ENCODE peak calls at places on chromosomes 13 and 19, in eight cellular contexts. X, B, D, L, P, S, H and K are unnamed samples.

GRCh38 chr19:15251010-15251748 is 18.9 kb upstream of the EPHX3 start:
- DNase-seq in S (no peak), L (no peak), P (peak; percentile 54), X (peak; percentile 85), D (no peak), H (no peak), B (no peak), K (no peak)

GRCh38 chr13:49400755-49401659 is 42.9 kb downstream of the CAB39L start:
- DNase-seq in B (peak; percentile 22), H (no peak), L (no peak), P (no peak), D (no peak), S (no peak), X (peak; percentile 87), K (peak; percentile 33)

GRCh38 chr13:110965038-110965754 is 50.3 kb upstream of the ANKRD10 start:
- DNase-seq in S (no peak), B (no peak), H (no peak), L (no peak), P (no peak), D (no peak), X (peak; percentile 89), K (no peak)

GRCh38 chr13:45682494-45683008 is 19.6 kb upstream of the CBY2 start:
- DNase-seq in H (no peak), P (no peak), D (no peak), B (no peak), X (no peak), L (no peak), S (no peak), K (no peak)

GRCh38 chr13:112839347-112840105 is 129.5 kb upstream of the MCF2L start:
- DNase-seq in L (no peak), X (peak; percentile 61), D (no peak), S (no peak), H (no peak), B (no peak), P (no peak), K (no peak)

GRCh38 chr19:5823579-5824281 is 15.8 kb downstream of the FUT6 start:
- DNase-seq in D (no peak), P (no peak), X (no peak), H (no peak), B (no peak), S (no peak), L (no peak), K (no peak)

GRCh38 chr13:100983111-100983510 is 308.5 kb upstream of the TMTC4 start:
- DNase-seq in P (no peak), D (no peak), L (no peak), H (no peak), S (no peak), X (no peak), B (no peak), K (no peak)

GRCh38 chr13:28059214-28059613 is 41.2 kb downstream of the FLT3 start:
- DNase-seq in P (no peak), S (no peak), H (peak; percentile 52), B (peak; percentile 62), D (no peak), L (peak; percentile 33), X (peak; percentile 15), K (no peak)

GRCh38 chr19:7515091-7515470 is 822 bp upstream of the ZNF358 start:
- DNase-seq in P (no peak), H (no peak), X (peak; percentile 66), L (no peak), S (no peak), B (no peak), D (no peak), K (no peak)

GRCh38 chr19:28419312-28419711 is 793.6 kb downstream of the UQCRFS1 start:
- DNase-seq in S (no peak), D (no peak), B (no peak), L (no peak), H (no peak), X (no peak), P (no peak), K (no peak)

GRCh38 chr19:8445488-8446001 is 770 bp downstream of the HNRNPM start:
- DNase-seq in X (no peak), H (peak; percentile 43), S (peak; percentile 61), B (peak; percentile 78), D (no peak), L (peak; percentile 76), P (peak; percentile 62), K (peak; percentile 60)

GRCh38 chr19:15875075-15875474 is 22.8 kb downstream of the CYP4F2 start:
- DNase-seq in L (no peak), D (no peak), P (no peak), X (no peak), S (no peak), B (no peak), H (no peak), K (no peak)

GRCh38 chr19:11268783-11269267 is 6.5 kb upstream of the DOCK6 start:
- DNase-seq in D (no peak), H (no peak), L (no peak), S (peak; percentile 81), X (peak; percentile 84), P (peak; percentile 76), B (no peak), K (peak; percentile 60)

GRCh38 chr13:98571955-98572662 is 4.8 kb downstream of the STK24 start:
- DNase-seq in H (peak; percentile 44), X (peak; percentile 47), B (no peak), P (no peak), S (no peak), L (no peak), D (no peak), K (no peak)

GRCh38 chr13:29524176-29524575 is 71.3 kb downstream of the SLC7A1 start:
- DNase-seq in P (peak; percentile 78), S (peak; percentile 79), L (no peak), H (no peak), X (no peak), B (no peak), D (no peak), K (no peak)

GRCh38 chr19:28694812-28695211 is 518.1 kb downstream of the UQCRFS1 start:
- DNase-seq in H (no peak), P (no peak), B (no peak), D (no peak), S (no peak), L (no peak), X (no peak), K (no peak)

GRCh38 chr13:49356224-49356623 is 87.6 kb downstream of the CAB39L start:
- DNase-seq in P (no peak), S (no peak), B (no peak), H (no peak), X (peak; percentile 96), L (no peak), D (no peak), K (no peak)

GRCh38 chr19:49853852-49854849 is 3.2 kb downstream of the PTOV1 start:
- DNase-seq in S (no peak), H (no peak), D (no peak), B (no peak), X (no peak), L (peak; percentile 49), P (no peak), K (no peak)

GRCh38 chr19:6765738-6766356 is 1.4 kb downstream of the SH2D3A start:
- DNase-seq in P (no peak), D (no peak), L (peak; percentile 95), H (peak; percentile 37), B (no peak), S (no peak), X (no peak), K (peak; percentile 92)

GRCh38 chr19:3404324-3405260 is 38.2 kb downstream of the NFIC start:
- DNase-seq in X (peak; percentile 93), D (no peak), B (no peak), S (peak; percentile 89), H (no peak), P (peak; percentile 89), L (peak; percentile 96), K (peak; percentile 86)

GRCh38 chr13:45511310-45512147 is 46.8 kb downstream of the COG3 start:
- DNase-seq in B (peak; percentile 80), S (no peak), X (peak; percentile 83), P (no peak), D (no peak), L (no peak), H (no peak), K (no peak)

GRCh38 chr19:33905473-33905936 is 108.8 kb downstream of the KCTD15 start:
- DNase-seq in L (no peak), P (peak; percentile 35), H (no peak), D (no peak), S (peak; percentile 25), X (no peak), B (peak; percentile 50), K (no peak)

GRCh38 chr19:15198006-15198356 is 2.8 kb downstream of the NOTCH3 start:
- DNase-seq in H (no peak), D (no peak), X (no peak), L (no peak), P (no peak), B (no peak), S (no peak), K (no peak)

GRCh38 chr19:18845961-18846360 is 14.2 kb downstream of the UPF1 start:
- DNase-seq in S (no peak), X (no peak), B (no peak), L (no peak), D (no peak), H (no peak), P (no peak), K (no peak)
- H3K4me1 ChIP-seq in S (peaks cover 96% of the 10 kb centered on the region), X (peaks cover 21% of the 10 kb centered on the region), B (peaks cover under 1% of the 10 kb centered on the region), L (peaks cover 7% of the 10 kb centered on the region), D (peaks cover 50% of the 10 kb centered on the region), H (peaks cover 18% of the 10 kb centered on the region), P (peaks cover 68% of the 10 kb centered on the region), K (peaks cover 24% of the 10 kb centered on the region)

GRCh38 chr19:38213911-38214625 is 10.0 kb downstream of the DPF1 start:
- DNase-seq in D (peak; percentile 39), L (no peak), B (peak; percentile 52), H (no peak), S (no peak), X (peak; percentile 61), P (no peak), K (no peak)

GRCh38 chr19:38218204-38218603 is 5.8 kb downstream of the DPF1 start:
- DNase-seq in L (no peak), P (no peak), H (no peak), D (no peak), B (no peak), X (no peak), S (no peak), K (no peak)

GRCh38 chr19:38219221-38219620 is 4.8 kb downstream of the DPF1 start:
- DNase-seq in B (no peak), H (no peak), D (no peak), L (no peak), P (no peak), S (no peak), X (no peak), K (no peak)

GRCh38 chr19:38213469-38213868 is 10.6 kb downstream of the DPF1 start:
- DNase-seq in X (no peak), S (no peak), L (no peak), H (no peak), D (no peak), B (no peak), P (no peak), K (no peak)

GRCh38 chr19:38216785-38217746 is 7.0 kb downstream of the DPF1 start:
- DNase-seq in H (no peak), P (no peak), D (no peak), L (no peak), B (no peak), S (no peak), X (no peak), K (no peak)
- TF ChIP-seq CTCF in H (no peak), P (no peak), D (no peak), L (no peak), B (no peak), S (no peak), X (no peak), K (no peak)

GRCh38 chr19:18278521-18279265 is 2.7 kb downstream of the JUND start:
- DNase-seq in D (peak; percentile 51), S (no peak), P (no peak), X (no peak), H (peak; percentile 45), L (no peak), B (no peak), K (no peak)
- H3K4me1 ChIP-seq in D (peaks cover 43% of the 10 kb centered on the region), S (peaks cover 80% of the 10 kb centered on the region), P (peaks cover 55% of the 10 kb centered on the region), X (peaks cover 28% of the 10 kb centered on the region), H (peaks cover 30% of the 10 kb centered on the region), L (peaks cover 13% of the 10 kb centered on the region), B (no peaks in the 10 kb centered on the region), K (peaks cover 26% of the 10 kb centered on the region)

GRCh38 chr19:41537789-41538188 is 38.2 kb upstream of the CEACAM21 start:
- DNase-seq in H (no peak), X (peak; percentile 22), B (no peak), L (no peak), D (no peak), S (no peak), P (no peak), K (no peak)
- TF ChIP-seq CTCF in H (peak; percentile 60), X (peak; percentile 62), B (peak; percentile 37), L (no peak), D (no peak), S (peak; percentile 62), P (peak; percentile 36), K (peak; percentile 36)